ENCODE peak calls at places on chromosome 15, in seven cellular contexts. One of them, this sample, is unnamed.

GRCh38 chr15:90694987-90695386 is 22.2 kb upstream of the BLM start:
- DNase-seq in lower leg skin: no peak
- DNase-seq in Peyer's patch: no peak
- DNase-seq in thyroid gland: no peak
- DNase-seq in transverse colon: no peak
- DNase-seq in A549: no peak
- DNase-seq in uterus: no peak
- DNase-seq in this sample: no peak

GRCh38 chr15:73753250-73754130 is at the start of gene INSYN1:
- DNase-seq in lower leg skin: peak
- DNase-seq in Peyer's patch: no peak
- DNase-seq in thyroid gland: peak
- DNase-seq in transverse colon: peak
- DNase-seq in A549: no peak
- DNase-seq in uterus: peak
- DNase-seq in this sample: no peak

GRCh38 chr15:85396554-85396953 is 16.2 kb downstream of the AKAP13 start:
- DNase-seq in lower leg skin: no peak
- DNase-seq in Peyer's patch: no peak
- DNase-seq in thyroid gland: no peak
- DNase-seq in transverse colon: no peak
- DNase-seq in A549: no peak
- DNase-seq in uterus: no peak
- DNase-seq in this sample: no peak

GRCh38 chr15:73231661-73232443 is 136.9 kb downstream of the HCN4 start:
- DNase-seq in lower leg skin: no peak
- DNase-seq in Peyer's patch: no peak
- DNase-seq in thyroid gland: no peak
- DNase-seq in transverse colon: no peak
- DNase-seq in A549: no peak
- DNase-seq in uterus: no peak
- DNase-seq in this sample: no peak

GRCh38 chr15:44207643-44208042 is 12.6 kb upstream of the FRMD5 start:
- DNase-seq in lower leg skin: no peak
- DNase-seq in Peyer's patch: no peak
- DNase-seq in thyroid gland: no peak
- DNase-seq in transverse colon: no peak
- DNase-seq in A549: no peak
- DNase-seq in uterus: no peak
- DNase-seq in this sample: peak

GRCh38 chr15:26891448-26891881 is 24.6 kb downstream of the GABRA5 start:
- DNase-seq in lower leg skin: peak
- DNase-seq in Peyer's patch: no peak
- DNase-seq in thyroid gland: peak
- DNase-seq in transverse colon: no peak
- DNase-seq in A549: peak
- DNase-seq in uterus: no peak
- DNase-seq in this sample: peak

GRCh38 chr15:101037090-101037830 is 118.1 kb downstream of the LRRK1 start:
- DNase-seq in lower leg skin: peak
- DNase-seq in Peyer's patch: peak
- DNase-seq in thyroid gland: no peak
- DNase-seq in transverse colon: peak
- DNase-seq in A549: no peak
- DNase-seq in uterus: no peak
- DNase-seq in this sample: peak

GRCh38 chr15:78565951-78566774 is 843 bp downstream of the CHRNA5 start:
- DNase-seq in lower leg skin: no peak
- DNase-seq in Peyer's patch: no peak
- DNase-seq in thyroid gland: peak
- DNase-seq in transverse colon: peak
- DNase-seq in A549: peak
- DNase-seq in uterus: no peak
- DNase-seq in this sample: no peak

GRCh38 chr15:42182976-42183375 is 25.1 kb downstream of the VPS39 start:
- DNase-seq in lower leg skin: no peak
- DNase-seq in Peyer's patch: no peak
- DNase-seq in thyroid gland: no peak
- DNase-seq in transverse colon: no peak
- DNase-seq in A549: no peak
- DNase-seq in uterus: no peak
- DNase-seq in this sample: no peak

GRCh38 chr15:73391128-73391864 is 22.5 kb upstream of the HCN4 start:
- DNase-seq in lower leg skin: no peak
- DNase-seq in Peyer's patch: no peak
- DNase-seq in thyroid gland: no peak
- DNase-seq in transverse colon: no peak
- DNase-seq in A549: no peak
- DNase-seq in uterus: no peak
- DNase-seq in this sample: no peak

GRCh38 chr15:39997031-39997430 is 42.0 kb downstream of the SRP14 start:
- DNase-seq in lower leg skin: no peak
- DNase-seq in Peyer's patch: no peak
- DNase-seq in thyroid gland: no peak
- DNase-seq in transverse colon: no peak
- DNase-seq in A549: no peak
- DNase-seq in uterus: no peak
- DNase-seq in this sample: no peak

GRCh38 chr15:39092761-39093160 is 488.1 kb upstream of the THBS1 start:
- DNase-seq in lower leg skin: no peak
- DNase-seq in Peyer's patch: no peak
- DNase-seq in thyroid gland: no peak
- DNase-seq in transverse colon: no peak
- DNase-seq in A549: no peak
- DNase-seq in uterus: no peak
- DNase-seq in this sample: no peak

GRCh38 chr15:58737298-58737697 is 12.2 kb downstream of the ADAM10 start:
- DNase-seq in lower leg skin: no peak
- DNase-seq in Peyer's patch: no peak
- DNase-seq in thyroid gland: no peak
- DNase-seq in transverse colon: no peak
- DNase-seq in A549: no peak
- DNase-seq in uterus: no peak
- DNase-seq in this sample: no peak

GRCh38 chr15:34709866-34710265 is 44.9 kb downstream of the GJD2 start:
- DNase-seq in lower leg skin: no peak
- DNase-seq in Peyer's patch: no peak
- DNase-seq in thyroid gland: no peak
- DNase-seq in transverse colon: no peak
- DNase-seq in A549: peak
- DNase-seq in uterus: no peak
- DNase-seq in this sample: no peak

GRCh38 chr15:32685576-32685975 is 32.2 kb upstream of the GREM1 start:
- DNase-seq in lower leg skin: no peak
- DNase-seq in Peyer's patch: no peak
- DNase-seq in thyroid gland: no peak
- DNase-seq in transverse colon: no peak
- DNase-seq in A549: peak
- DNase-seq in uterus: no peak
- DNase-seq in this sample: no peak

GRCh38 chr15:58736244-58736643 is 13.3 kb downstream of the ADAM10 start:
- DNase-seq in lower leg skin: no peak
- DNase-seq in Peyer's patch: no peak
- DNase-seq in thyroid gland: no peak
- DNase-seq in transverse colon: no peak
- DNase-seq in A549: no peak
- DNase-seq in uterus: no peak
- DNase-seq in this sample: no peak

GRCh38 chr15:22979699-22980188 is 424 bp downstream of the CYFIP1 start:
- DNase-seq in lower leg skin: no peak
- DNase-seq in Peyer's patch: no peak
- DNase-seq in thyroid gland: peak
- DNase-seq in transverse colon: peak
- DNase-seq in A549: no peak
- DNase-seq in uterus: peak
- DNase-seq in this sample: peak

GRCh38 chr15:96470682-96471290 is 140.3 kb downstream of the NR2F2 start:
- DNase-seq in lower leg skin: no peak
- DNase-seq in Peyer's patch: no peak
- DNase-seq in thyroid gland: no peak
- DNase-seq in transverse colon: no peak
- DNase-seq in A549: no peak
- DNase-seq in uterus: no peak
- DNase-seq in this sample: no peak

DNA sequence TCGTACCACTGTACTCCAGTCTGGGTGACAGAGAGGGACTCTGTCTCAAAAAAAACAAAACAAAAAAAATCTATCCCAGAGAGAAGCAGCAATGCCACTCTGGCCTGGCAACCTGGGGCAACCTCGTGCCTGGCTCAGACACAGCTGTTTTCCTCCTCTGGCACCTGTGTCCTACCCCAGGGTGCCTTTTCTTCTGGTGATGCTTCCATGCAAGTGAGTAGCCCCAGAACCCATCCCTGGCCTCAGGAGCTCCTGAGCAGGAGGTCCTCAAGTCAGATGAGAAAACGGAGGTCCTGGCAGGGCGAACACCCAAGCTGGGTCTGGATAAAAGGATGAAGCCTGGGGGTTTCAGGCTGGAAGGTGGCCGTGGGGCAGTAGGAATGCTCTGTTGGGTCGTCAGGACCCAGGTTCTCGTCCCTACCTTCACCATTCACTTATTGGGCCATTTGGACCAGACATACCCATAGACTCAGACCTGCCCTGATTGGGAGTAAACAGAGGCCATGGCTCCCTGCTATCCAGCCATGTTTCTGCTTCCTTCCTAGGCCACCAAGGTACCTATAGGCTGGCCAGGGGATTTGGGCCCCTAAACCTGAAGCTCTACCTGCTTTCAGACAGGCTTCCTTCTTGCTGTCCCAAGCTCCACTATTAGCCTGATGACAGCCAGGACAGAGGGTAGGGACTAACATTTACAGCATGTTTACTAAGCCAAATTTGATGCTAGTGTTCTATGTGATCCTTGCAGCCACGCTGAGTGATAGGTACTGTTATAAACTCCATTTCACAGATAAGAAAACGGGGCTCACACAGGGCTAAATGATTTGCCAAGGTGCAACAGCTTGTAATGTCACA is 102.2 kb downstream of the DAPK2 start:
- DNase-seq in lower leg skin: peak
- DNase-seq in Peyer's patch: no peak
- DNase-seq in thyroid gland: no peak
- DNase-seq in transverse colon: no peak
- DNase-seq in A549: no peak
- DNase-seq in uterus: no peak
- DNase-seq in this sample: no peak
- H3K4me3 ChIP-seq in lower leg skin: no peak
- H3K4me3 ChIP-seq in Peyer's patch: no peak
- H3K4me3 ChIP-seq in thyroid gland: no peak
- H3K4me3 ChIP-seq in transverse colon: no peak
- H3K4me3 ChIP-seq in A549: no peak
- H3K4me3 ChIP-seq in uterus: no peak
- H3K4me3 ChIP-seq in this sample: no peak

GRCh38 chr15:56243774-56244236 is at the start of gene RFX7:
- DNase-seq in lower leg skin: peak
- DNase-seq in Peyer's patch: peak
- DNase-seq in thyroid gland: peak
- DNase-seq in transverse colon: peak
- DNase-seq in A549: peak
- DNase-seq in uterus: peak
- DNase-seq in this sample: peak
- TF ChIP-seq POLR2A in lower leg skin: no peak
- TF ChIP-seq POLR2A in Peyer's patch: peak
- TF ChIP-seq POLR2A in thyroid gland: no peak
- TF ChIP-seq POLR2A in transverse colon: no peak
- TF ChIP-seq POLR2A in A549: peak
- TF ChIP-seq POLR2A in uterus: peak
- TF ChIP-seq POLR2A in this sample: peak

DNA sequence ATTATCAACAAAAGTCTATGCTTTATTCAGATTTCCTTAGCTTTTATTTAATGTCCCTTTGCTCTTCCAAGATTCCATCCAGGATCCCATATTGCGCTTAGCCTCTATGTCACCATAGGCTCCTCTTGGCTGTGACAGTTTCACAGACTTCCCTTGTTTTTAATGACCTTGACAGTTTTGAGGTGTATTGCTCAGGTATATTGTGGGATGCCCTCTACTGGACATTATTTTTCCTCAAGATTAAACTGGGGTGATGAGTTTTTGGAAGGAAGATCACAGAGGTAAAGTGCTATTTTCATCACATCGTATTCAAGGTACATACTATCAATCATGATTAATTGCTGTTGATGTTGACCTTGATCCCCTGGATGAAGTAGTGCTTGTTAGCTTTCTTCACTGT is 99.1 kb upstream of the SMAD3 start:
- DNase-seq in lower leg skin: no peak
- DNase-seq in Peyer's patch: no peak
- DNase-seq in thyroid gland: no peak
- DNase-seq in transverse colon: no peak
- DNase-seq in A549: no peak
- DNase-seq in uterus: no peak
- DNase-seq in this sample: no peak
- TF ChIP-seq CTCF in lower leg skin: no peak
- TF ChIP-seq CTCF in Peyer's patch: peak
- TF ChIP-seq CTCF in thyroid gland: no peak
- TF ChIP-seq CTCF in transverse colon: no peak
- TF ChIP-seq CTCF in A549: peak
- TF ChIP-seq CTCF in uterus: no peak
- TF ChIP-seq CTCF in this sample: no peak

GRCh38 chr15:29821416-29822099 is 710 bp downstream of the TJP1 start:
- DNase-seq in lower leg skin: peak
- DNase-seq in Peyer's patch: no peak
- DNase-seq in thyroid gland: peak
- DNase-seq in transverse colon: peak
- DNase-seq in A549: peak
- DNase-seq in uterus: peak
- DNase-seq in this sample: peak

GRCh38 chr15:29820802-29821160 is 1.5 kb downstream of the TJP1 start:
- DNase-seq in lower leg skin: no peak
- DNase-seq in Peyer's patch: no peak
- DNase-seq in thyroid gland: no peak
- DNase-seq in transverse colon: no peak
- DNase-seq in A549: no peak
- DNase-seq in uterus: no peak
- DNase-seq in this sample: no peak

GRCh38 chr15:29822685-29823459 is 604 bp upstream of the TJP1 start:
- DNase-seq in lower leg skin: peak
- DNase-seq in Peyer's patch: no peak
- DNase-seq in thyroid gland: peak
- DNase-seq in transverse colon: peak
- DNase-seq in A549: peak
- DNase-seq in uterus: peak
- DNase-seq in this sample: peak

GRCh38 chr15:29819979-29820801 is 2.1 kb downstream of the TJP1 start:
- DNase-seq in lower leg skin: no peak
- DNase-seq in Peyer's patch: no peak
- DNase-seq in thyroid gland: no peak
- DNase-seq in transverse colon: no peak
- DNase-seq in A549: no peak
- DNase-seq in uterus: no peak
- DNase-seq in this sample: no peak

DNA sequence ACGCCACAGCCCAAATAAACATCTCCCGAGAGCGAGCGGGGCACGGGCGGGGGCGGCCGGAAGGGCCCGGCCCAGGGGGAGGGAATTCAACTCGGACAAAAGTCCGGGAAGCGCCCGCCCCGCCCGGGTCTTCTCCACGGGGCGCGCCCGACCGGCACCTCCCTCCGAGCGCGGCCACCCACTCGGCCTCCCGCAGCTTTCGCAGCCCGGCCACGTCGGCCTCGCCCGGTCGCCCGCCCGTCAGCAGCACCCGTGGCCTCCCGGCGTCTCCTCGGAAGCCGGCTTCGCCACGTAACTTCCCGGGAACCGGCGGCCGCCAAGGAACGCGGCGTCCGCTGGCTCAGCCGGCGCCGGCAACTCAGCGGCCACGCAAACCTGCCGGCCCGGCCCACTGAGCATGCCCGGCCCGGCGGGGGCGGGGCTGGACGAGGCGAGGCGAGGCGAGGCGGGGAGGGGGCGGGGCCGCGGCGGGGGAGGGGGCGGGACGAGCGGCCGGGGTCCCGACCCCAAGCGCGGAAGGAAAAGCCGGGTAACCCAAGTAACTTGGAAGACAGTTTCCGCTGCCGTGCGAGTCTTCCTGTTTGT is at the start of gene TJP1:
- DNase-seq in lower leg skin: peak
- DNase-seq in Peyer's patch: no peak
- DNase-seq in thyroid gland: peak
- DNase-seq in transverse colon: peak
- DNase-seq in A549: peak
- DNase-seq in uterus: peak
- DNase-seq in this sample: peak
- H3K4me3 ChIP-seq in lower leg skin: peak
- H3K4me3 ChIP-seq in Peyer's patch: peak
- H3K4me3 ChIP-seq in thyroid gland: peak
- H3K4me3 ChIP-seq in transverse colon: peak
- H3K4me3 ChIP-seq in A549: peak
- H3K4me3 ChIP-seq in uterus: peak
- H3K4me3 ChIP-seq in this sample: peak

This sample was measured in adrenal gland.